ENCODE peak calls at places on chromosomes 4 and X, in eight cellular contexts. O is choroid plexus epithelial cell, P is bronchial epithelial cell, I is GM20000, D is lower lobe of right lung, M is hepatocyte, W is fibroblast of lung, G is Caco-2. N is an unnamed sample.

GRCh38 chr4:54496412-54496811 is 161.3 kb upstream of the KIT start:
- DNase-seq in O (no peak), P (no peak), I (no peak), D (no peak), M (no peak), W (no peak), G (no peak), N (no peak)

GRCh38 chrX:42491145-42491907 is 286.6 kb downstream of the PPP1R2C start:
- DNase-seq in O (no peak), P (no peak), I (no peak), D (no peak), M (no peak), W (no peak), G (no peak), N (no peak)

GRCh38 chr4:38160487-38161207 is 200.4 kb downstream of the PTTG2 start:
- DNase-seq in O (peak; percentile 98), P (peak; percentile 100), I (peak; percentile 81), D (no peak), M (peak; percentile 77), W (peak; percentile 97), G (peak; percentile 19), N (no peak)

GRCh38 chr4:113447061-113447460 is 314.5 kb downstream of the CAMK2D start:
- DNase-seq in O (peak; percentile 13), P (peak; percentile 44), I (no peak), D (no peak), M (no peak), W (peak; percentile 52), G (no peak), N (no peak)

GRCh38 chr4:109764376-109764775 is 34.5 kb upstream of the PLA2G12A start:
- DNase-seq in O (no peak), P (peak; percentile 24), I (no peak), D (no peak), M (no peak), W (no peak), G (no peak), N (no peak)

GRCh38 chr4:52869196-52869595 is 7.1 kb downstream of the RASL11B start:
- DNase-seq in O (peak; percentile 28), P (no peak), I (no peak), D (no peak), M (peak; percentile 68), W (peak; percentile 73), G (no peak), N (peak; percentile 59)

GRCh38 chr4:142274137-142274536 is 572.0 kb downstream of the INPP4B start:
- DNase-seq in O (peak; percentile 50), P (peak; percentile 85), I (no peak), D (no peak), M (no peak), W (peak; percentile 91), G (no peak), N (no peak)

GRCh38 chr4:105122334-105122733 is 24.3 kb upstream of the TET2 start:
- DNase-seq in O (peak; percentile 54), P (no peak), I (no peak), D (no peak), M (peak; percentile 37), W (peak; percentile 12), G (peak; percentile 48), N (no peak)

GRCh38 chr4:142883433-142883832 is 37.3 kb upstream of the INPP4B start:
- DNase-seq in O (peak; percentile 28), P (peak; percentile 18), I (no peak), D (no peak), M (peak; percentile 26), W (peak; percentile 28), G (peak; percentile 15), N (no peak)

GRCh38 chr4:169342906-169343560 is 72.3 kb upstream of the SH3RF1 start:
- DNase-seq in O (no peak), P (peak; percentile 36), I (no peak), D (no peak), M (no peak), W (no peak), G (no peak), N (no peak)

GRCh38 chr4:2339458-2340271 is 77.8 kb upstream of the MXD4 start:
- DNase-seq in O (no peak), P (no peak), I (peak; percentile 5), D (no peak), M (no peak), W (no peak), G (no peak), N (no peak)

DNA sequence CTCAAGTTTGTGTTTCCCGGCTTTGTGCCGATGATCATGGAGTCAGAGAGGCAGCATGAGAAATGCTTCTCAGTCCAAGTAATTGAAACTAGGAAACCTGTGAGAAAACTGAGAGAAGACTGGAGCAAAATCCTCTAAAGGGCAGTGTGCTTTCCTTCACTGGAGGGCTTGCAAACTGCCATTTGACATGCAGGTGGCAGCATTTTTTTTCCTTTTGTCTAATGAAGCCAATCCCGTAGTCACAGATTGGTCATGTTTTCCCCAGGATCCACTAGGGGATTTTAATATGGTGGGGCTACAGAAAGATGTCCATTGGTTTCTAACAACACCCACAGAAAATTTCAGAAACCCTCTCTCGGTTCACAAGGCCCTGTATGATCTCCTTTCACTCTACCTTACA is 117.4 kb upstream of the NUDT10 start:
- DNase-seq in O (no peak), P (peak; percentile 0), I (no peak), D (no peak), M (no peak), W (no peak), G (peak; percentile 1), N (no peak)
- TF ChIP-seq CTCF in O (no peak), P (no peak), I (no peak), D (no peak), M (peak; percentile 9), W (no peak), G (peak; percentile 10), N (no peak)

GRCh38 chrX:113001836-113002235 is 161.2 kb upstream of the AMOT start:
- DNase-seq in O (no peak), P (peak; percentile 1), I (no peak), D (no peak), M (no peak), W (no peak), G (no peak), N (no peak)
- TF ChIP-seq CTCF in O (no peak), P (no peak), I (no peak), D (no peak), M (peak; percentile 35), W (no peak), G (no peak), N (no peak)

GRCh38 chrX:88424071-88424470 is 323.0 kb upstream of the CPXCR1 start:
- DNase-seq in O (no peak), P (no peak), I (no peak), D (no peak), M (no peak), W (no peak), G (no peak), N (no peak)

GRCh38 chrX:88424541-88424940 is 322.5 kb upstream of the CPXCR1 start:
- DNase-seq in O (no peak), P (no peak), I (no peak), D (no peak), M (no peak), W (no peak), G (no peak), N (no peak)

GRCh38 chrX:88425739-88426138 is 321.3 kb upstream of the CPXCR1 start:
- DNase-seq in O (peak; percentile 6), P (no peak), I (no peak), D (no peak), M (peak; percentile 32), W (no peak), G (peak; percentile 9), N (no peak)
- TF ChIP-seq CTCF in O (peak; percentile 10), P (no peak), I (no peak), D (no peak), M (peak; percentile 82), W (no peak), G (no peak), N (no peak)

GRCh38 chr4:16270654-16271328 is 44.5 kb upstream of the TAPT1 start:
- DNase-seq in O (no peak), P (no peak), I (no peak), D (no peak), M (no peak), W (no peak), G (peak; percentile 9), N (no peak)
- TF ChIP-seq CTCF in O (peak; percentile 25), P (peak; percentile 5), I (no peak), D (no peak), M (no peak), W (peak; percentile 20), G (peak; percentile 17), N (no peak)

GRCh38 chrX:128805236-128805635 is 718.1 kb downstream of the SMARCA1 start:
- DNase-seq in O (no peak), P (no peak), I (no peak), D (no peak), M (peak; percentile 8), W (no peak), G (no peak), N (no peak)

GRCh38 chrX:128804828-128805227 is 718.5 kb downstream of the SMARCA1 start:
- DNase-seq in O (no peak), P (no peak), I (no peak), D (no peak), M (no peak), W (no peak), G (no peak), N (no peak)

DNA sequence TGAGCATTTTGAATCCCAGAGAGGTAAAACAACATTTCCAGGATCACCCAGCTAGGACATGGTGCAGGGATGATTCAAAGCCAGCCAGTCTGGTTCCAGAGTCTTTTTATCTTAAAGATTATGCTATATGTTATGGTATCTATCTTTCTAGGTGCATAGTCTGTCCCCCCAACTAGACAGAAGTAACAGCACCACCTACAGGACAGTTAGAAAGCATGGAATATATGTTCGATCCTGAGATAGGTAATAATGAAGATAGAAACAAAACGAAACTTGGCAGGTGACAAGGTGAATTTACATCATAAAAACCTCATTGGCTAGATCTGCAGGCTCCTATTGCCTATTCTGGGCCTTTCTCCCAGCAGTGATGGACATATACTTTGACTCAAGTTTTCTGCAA is 723.2 kb downstream of the SMARCA1 start:
- DNase-seq in O (peak; percentile 3), P (no peak), I (no peak), D (no peak), M (no peak), W (no peak), G (no peak), N (no peak)
- TF ChIP-seq CTCF in O (no peak), P (no peak), I (no peak), D (no peak), M (peak; percentile 21), W (no peak), G (no peak), N (no peak)

GRCh38 chr4:174181827-174182226 is 101.6 kb downstream of the FBXO8 start:
- DNase-seq in O (no peak), P (no peak), I (no peak), D (no peak), M (no peak), W (no peak), G (no peak), N (no peak)

GRCh38 chr4:174172274-174172673 is 111.2 kb downstream of the FBXO8 start:
- DNase-seq in O (no peak), P (no peak), I (no peak), D (no peak), M (no peak), W (no peak), G (no peak), N (no peak)

GRCh38 chr4:174173360-174173759 is 110.1 kb downstream of the FBXO8 start:
- DNase-seq in O (no peak), P (no peak), I (no peak), D (no peak), M (no peak), W (peak; percentile 33), G (no peak), N (no peak)

GRCh38 chr4:174177536-174177935 is 105.9 kb downstream of the FBXO8 start:
- DNase-seq in O (no peak), P (no peak), I (no peak), D (no peak), M (peak; percentile 16), W (no peak), G (no peak), N (no peak)
- TF ChIP-seq CTCF in O (no peak), P (no peak), I (no peak), D (no peak), M (no peak), W (no peak), G (no peak), N (no peak)

GRCh38 chrX:21798677-21799219 is 40.7 kb upstream of the MBTPS2 start:
- DNase-seq in O (peak; percentile 87), P (peak; percentile 81), I (no peak), D (no peak), M (peak; percentile 29), W (peak; percentile 59), G (no peak), N (no peak)
- TF ChIP-seq CTCF in O (no peak), P (no peak), I (no peak), D (no peak), M (no peak), W (no peak), G (no peak), N (no peak)

N was measured in mucosa of descending colon.